ENCODE peak calls at places on chromosomes 12 and 14, in six cellular contexts. T is OCI-M1; J is activated naive CD4-positive, alpha-beta T cell; Q is AG04450; B is stimulated activated CD8-positive, alpha-beta memory T cell treated with anti-CD3 and anti-CD28 coated beads, Interleukin-4, amount 100 ng/mL, for 48 hours; N is activated T-helper 1 cell treated with anti-CD3 and anti-CD28 coated beads, Interleukin-2, amount 50 U/mL, for 16 hours. M is an unnamed sample.

GRCh38 chr12:56894698-56895368 is 39.4 kb downstream of the SDR9C7 start:
- DNase-seq in T (no peak), J (no peak), Q (no peak), B (no peak), N (no peak), M (no peak)

GRCh38 chr12:48954781-48955501 is 2.3 kb downstream of the ARF3 start:
- DNase-seq in T (peak), J (no peak), Q (no peak), B (no peak), N (no peak), M (no peak)

GRCh38 chr12:47276253-47277070 is 196.7 kb upstream of the AMIGO2 start:
- DNase-seq in T (peak), J (peak), Q (no peak), B (no peak), N (no peak), M (peak)

GRCh38 chr12:32390572-32391219 is 8.7 kb upstream of the FGD4 start:
- DNase-seq in T (no peak), J (no peak), Q (no peak), B (peak), N (no peak), M (no peak)

GRCh38 chr12:48029811-48030650 is 25.8 kb upstream of the COL2A1 start:
- DNase-seq in T (peak), J (no peak), Q (no peak), B (no peak), N (no peak), M (no peak)

GRCh38 chr14:22641851-22642250 is 2.3 kb downstream of the OR6J1 start:
- DNase-seq in T (no peak), J (no peak), Q (no peak), B (no peak), N (no peak), M (no peak)

GRCh38 chr14:59358105-59358504 is 107.1 kb downstream of the GPR135 start:
- DNase-seq in T (peak), J (no peak), Q (no peak), B (no peak), N (no peak), M (no peak)

GRCh38 chr12:117538032-117538690 is 176.7 kb upstream of the NOS1 start:
- DNase-seq in T (no peak), J (no peak), Q (no peak), B (no peak), N (no peak), M (no peak)

GRCh38 chr12:69714542-69714941 is 15.4 kb upstream of the BEST3 start:
- DNase-seq in T (no peak), J (no peak), Q (no peak), B (no peak), N (no peak), M (no peak)

GRCh38 chr14:47539065-47539464 is 136.3 kb downstream of the MDGA2 start:
- DNase-seq in T (peak), J (no peak), Q (no peak), B (no peak), N (no peak), M (no peak)

GRCh38 chr14:103298620-103299019 is 35.4 kb upstream of the EIF5 start:
- DNase-seq in T (peak), J (no peak), Q (no peak), B (no peak), N (no peak), M (no peak)

GRCh38 chr14:54187439-54187838 is 209.4 kb upstream of the CDKN3 start:
- DNase-seq in T (no peak), J (no peak), Q (no peak), B (no peak), N (no peak), M (no peak)

GRCh38 chr12:127594351-127594970 is 672.5 kb upstream of the TMEM132C start:
- DNase-seq in T (peak), J (no peak), Q (no peak), B (no peak), N (no peak), M (no peak)

M was measured in germinal center.